ENCODE peak calls at places on chromosomes 7 and 10, in four cellular contexts. J is H7; F is activated CD8-positive, alpha-beta memory T cell treated with anti-CD3 and anti-CD28 coated beads for 48 hours; W is right cardiac atrium. L is an unnamed sample.

GRCh38 chr7:55100172-55100961 is 81.5 kb downstream of the EGFR start:
- DNase-seq in J (no peak), F (no peak), W (peak), L (peak)

GRCh38 chr10:76329891-76330575 is 898.6 kb downstream of the LRMDA start:
- DNase-seq in J (no peak), F (no peak), W (no peak), L (no peak)

GRCh38 chr10:114658175-114658574 is at the start of gene ABLIM1:
- DNase-seq in J (no peak), F (no peak), W (no peak), L (no peak)

GRCh38 chr7:1665721-1666250 is 4.3 kb upstream of the ELFN1 start:
- DNase-seq in J (peak), F (no peak), W (peak), L (peak)

GRCh38 chr7:25069900-25070443 is 55.1 kb downstream of the CYCS start:
- DNase-seq in J (peak), F (peak), W (peak), L (peak)

GRCh38 chr7:47657126-47657525 is 75.2 kb upstream of the TNS3 start:
- DNase-seq in J (no peak), F (no peak), W (peak), L (no peak)

GRCh38 chr10:95121904-95122303 is 52.6 kb upstream of the CYP2C8 start:
- DNase-seq in J (no peak), F (no peak), W (no peak), L (no peak)

GRCh38 chr7:19958309-19958896 is 185.0 kb upstream of the TMEM196 start:
- DNase-seq in J (no peak), F (no peak), W (no peak), L (no peak)

GRCh38 chr7:45347804-45348203 is 190.2 kb downstream of the RAMP3 start:
- DNase-seq in J (no peak), F (no peak), W (no peak), L (no peak)

GRCh38 chr10:25627606-25628005 is 306.4 kb upstream of the MYO3A start:
- DNase-seq in J (no peak), F (no peak), W (no peak), L (no peak)

GRCh38 chr10:6200588-6201510 is 1.9 kb upstream of the PFKFB3 start:
- DNase-seq in J (peak), F (peak), W (peak), L (peak)

GRCh38 chr10:112335866-112336265 is 38.0 kb upstream of the ACSL5 start:
- DNase-seq in J (no peak), F (no peak), W (no peak), L (no peak)

GRCh38 chr10:77628906-77629730 is 8.5 kb downstream of the KCNMA1 start:
- DNase-seq in J (no peak), F (no peak), W (no peak), L (no peak)

GRCh38 chr10:78566216-78567135 is 502.3 kb upstream of the ZMIZ1 start:
- DNase-seq in J (no peak), F (no peak), W (no peak), L (no peak)

GRCh38 chr10:652226-652625 is 37.2 kb downstream of the DIP2C start:
- DNase-seq in J (peak), F (no peak), W (peak), L (no peak)

GRCh38 chr10:26468691-26469090 is 30.6 kb downstream of the APBB1IP start:
- DNase-seq in J (no peak), F (no peak), W (no peak), L (no peak)

GRCh38 chr10:121188005-121188404 is 336.8 kb downstream of the WDR11 start:
- DNase-seq in J (no peak), F (no peak), W (no peak), L (no peak)

GRCh38 chr10:103556383-103557007 is 63.0 kb downstream of the NEURL1 start:
- DNase-seq in J (no peak), F (no peak), W (no peak), L (no peak)

GRCh38 chr10:24952146-24952700 is at the start of gene PRTFDC1:
- DNase-seq in J (peak), F (no peak), W (peak), L (peak)

GRCh38 chr10:36089790-36090391 is 447.8 kb upstream of the FZD8 start:
- DNase-seq in J (no peak), F (no peak), W (no peak), L (no peak)

L was measured in left cardiac atrium.